ENCODE peak calls at places on chromosomes 12 and 14, in six cellular contexts. One of them, this sample, is unnamed.

GRCh38 chr12:14396071-14396470 is 30.6 kb downstream of the ATF7IP start:
- DNase-seq in stomach: no peak
- DNase-seq in SK-N-SH: no peak
- DNase-seq in GM12878: peak; percentile 45
- DNase-seq in HepG2: no peak
- DNase-seq in A549: no peak
- DNase-seq in this sample: no peak

GRCh38 chr12:121184984-121185894 is 24.7 kb upstream of the P2RX4 start:
- DNase-seq in stomach: no peak
- DNase-seq in SK-N-SH: no peak
- DNase-seq in GM12878: no peak
- DNase-seq in HepG2: no peak
- DNase-seq in A549: no peak
- DNase-seq in this sample: no peak

GRCh38 chr12:114920828-114921579 is 237.0 kb upstream of the TBX3 start:
- DNase-seq in stomach: no peak
- DNase-seq in SK-N-SH: no peak
- DNase-seq in GM12878: no peak
- DNase-seq in HepG2: no peak
- DNase-seq in A549: no peak
- DNase-seq in this sample: peak; percentile 26

GRCh38 chr12:66823857-66824570 is 145.1 kb upstream of the GRIP1 start:
- DNase-seq in stomach: no peak
- DNase-seq in SK-N-SH: no peak
- DNase-seq in GM12878: no peak
- DNase-seq in HepG2: no peak
- DNase-seq in A549: peak; percentile 12
- DNase-seq in this sample: no peak

GRCh38 chr12:112307219-112308062 is 74.8 kb downstream of the HECTD4 start:
- DNase-seq in stomach: no peak
- DNase-seq in SK-N-SH: no peak
- DNase-seq in GM12878: no peak
- DNase-seq in HepG2: no peak
- DNase-seq in A549: no peak
- DNase-seq in this sample: no peak

GRCh38 chr12:15543347-15543746 is 221.0 kb downstream of the PTPRO start:
- DNase-seq in stomach: no peak
- DNase-seq in SK-N-SH: no peak
- DNase-seq in GM12878: no peak
- DNase-seq in HepG2: no peak
- DNase-seq in A549: no peak
- DNase-seq in this sample: no peak

GRCh38 chr12:51181558-51181957 is 8.6 kb upstream of the TFCP2 start:
- DNase-seq in stomach: no peak
- DNase-seq in SK-N-SH: no peak
- DNase-seq in GM12878: no peak
- DNase-seq in HepG2: no peak
- DNase-seq in A549: no peak
- DNase-seq in this sample: no peak

GRCh38 chr14:57136669-57137068 is 132.0 kb downstream of the EXOC5 start:
- DNase-seq in stomach: no peak
- DNase-seq in SK-N-SH: no peak
- DNase-seq in GM12878: no peak
- DNase-seq in HepG2: no peak
- DNase-seq in A549: no peak
- DNase-seq in this sample: no peak

GRCh38 chr12:51533799-51534198 is 57.2 kb upstream of the SCN8A start:
- DNase-seq in stomach: no peak
- DNase-seq in SK-N-SH: no peak
- DNase-seq in GM12878: no peak
- DNase-seq in HepG2: no peak
- DNase-seq in A549: no peak
- DNase-seq in this sample: no peak

GRCh38 chr14:106776395-106776983 is 1250.1 kb downstream of the TMEM121 start:
- DNase-seq in stomach: no peak
- DNase-seq in SK-N-SH: no peak
- DNase-seq in GM12878: no peak
- DNase-seq in HepG2: no peak
- DNase-seq in A549: no peak
- DNase-seq in this sample: no peak

GRCh38 chr12:57159341-57159740 is 11.9 kb upstream of the LRP1-AS start:
- DNase-seq in stomach: no peak
- DNase-seq in SK-N-SH: no peak
- DNase-seq in GM12878: no peak
- DNase-seq in HepG2: no peak
- DNase-seq in A549: no peak
- DNase-seq in this sample: no peak

GRCh38 chr14:37590810-37591139 is 4.3 kb downstream of the FOXA1 start:
- DNase-seq in stomach: no peak
- DNase-seq in SK-N-SH: no peak
- DNase-seq in GM12878: no peak
- DNase-seq in HepG2: no peak
- DNase-seq in A549: no peak
- DNase-seq in this sample: no peak

GRCh38 chr14:37590096-37590809 is 4.8 kb downstream of the FOXA1 start:
- DNase-seq in stomach: no peak
- DNase-seq in SK-N-SH: no peak
- DNase-seq in GM12878: no peak
- DNase-seq in HepG2: no peak
- DNase-seq in A549: no peak
- DNase-seq in this sample: no peak

GRCh38 chr14:37587881-37588666 is 7.0 kb downstream of the FOXA1 start:
- DNase-seq in stomach: no peak
- DNase-seq in SK-N-SH: no peak
- DNase-seq in GM12878: no peak
- DNase-seq in HepG2: peak; percentile 68
- DNase-seq in A549: no peak
- DNase-seq in this sample: no peak

GRCh38 chr14:37588667-37588955 is 6.4 kb downstream of the FOXA1 start:
- DNase-seq in stomach: no peak
- DNase-seq in SK-N-SH: no peak
- DNase-seq in GM12878: no peak
- DNase-seq in HepG2: peak; percentile 58
- DNase-seq in A549: no peak
- DNase-seq in this sample: no peak

DNA sequence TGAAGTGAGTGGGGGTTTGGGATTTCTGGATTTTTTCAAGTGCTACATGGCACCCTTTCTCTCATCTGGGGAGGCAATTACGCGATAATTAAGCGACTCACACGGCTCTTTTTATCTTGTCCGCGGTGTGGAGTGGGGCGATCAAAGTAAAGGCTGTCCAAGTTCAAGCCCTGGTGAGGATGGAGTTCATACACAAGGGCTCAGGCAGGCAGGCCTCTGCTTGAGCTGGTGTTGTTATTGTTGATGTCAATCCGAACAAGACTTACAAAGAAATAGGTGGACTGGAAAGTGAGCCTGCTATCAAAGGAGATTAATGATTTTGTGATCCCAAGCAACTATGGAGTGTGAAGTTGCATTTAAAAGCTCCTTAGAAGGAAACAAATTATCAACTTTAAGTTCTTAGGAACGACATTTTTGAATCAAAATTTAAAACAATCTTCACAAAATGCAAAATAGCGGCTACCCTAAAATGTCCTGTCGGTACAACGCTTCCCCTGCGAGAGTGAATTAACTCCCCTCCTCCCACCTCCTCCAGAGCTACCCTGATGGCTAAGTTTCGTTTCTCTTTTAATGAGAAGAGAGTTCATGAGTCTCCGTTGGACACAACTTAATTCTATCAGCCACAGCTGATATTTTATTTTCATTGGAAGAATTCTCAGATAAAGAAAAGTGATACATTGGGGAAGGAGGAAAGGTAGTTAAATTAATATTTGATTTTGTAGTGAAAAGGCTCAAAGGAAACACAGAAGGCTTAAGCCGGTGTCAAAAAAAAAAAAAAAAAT is 5.9 kb downstream of the FOXA1 start:
- DNase-seq in stomach: no peak
- DNase-seq in SK-N-SH: no peak
- DNase-seq in GM12878: no peak
- DNase-seq in HepG2: peak; percentile 64
- DNase-seq in A549: no peak
- DNase-seq in this sample: no peak
- H3K27ac ChIP-seq in stomach: peak overlapping the region; percentile 86
- H3K27ac ChIP-seq in SK-N-SH: no peak overlapping the region
- H3K27ac ChIP-seq in GM12878: no peak overlapping the region
- H3K27ac ChIP-seq in HepG2: peak overlapping the region; percentile 89
- H3K27ac ChIP-seq in A549: peak overlapping the region; percentile 84
- H3K27ac ChIP-seq in this sample: no peak overlapping the region

GRCh38 chr12:54032627-54033100 is at the start of gene HOXC5:
- DNase-seq in stomach: peak; percentile 84
- DNase-seq in SK-N-SH: peak; percentile 93
- DNase-seq in GM12878: no peak
- DNase-seq in HepG2: peak; percentile 32
- DNase-seq in A549: peak; percentile 92
- DNase-seq in this sample: peak; percentile 78

GRCh38 chr12:54029529-54030441 is 1.5 kb downstream of the HOXC6 start:
- DNase-seq in stomach: no peak
- DNase-seq in SK-N-SH: no peak
- DNase-seq in GM12878: no peak
- DNase-seq in HepG2: no peak
- DNase-seq in A549: no peak
- DNase-seq in this sample: no peak

GRCh38 chr12:54032220-54032619 is 630 bp upstream of the HOXC5 start:
- DNase-seq in stomach: no peak
- DNase-seq in SK-N-SH: no peak
- DNase-seq in GM12878: no peak
- DNase-seq in HepG2: no peak
- DNase-seq in A549: no peak
- DNase-seq in this sample: no peak

GRCh38 chr12:54030442-54030801 is 2.2 kb downstream of the HOXC6 start:
- DNase-seq in stomach: no peak
- DNase-seq in SK-N-SH: no peak
- DNase-seq in GM12878: no peak
- DNase-seq in HepG2: no peak
- DNase-seq in A549: no peak
- DNase-seq in this sample: no peak

DNA sequence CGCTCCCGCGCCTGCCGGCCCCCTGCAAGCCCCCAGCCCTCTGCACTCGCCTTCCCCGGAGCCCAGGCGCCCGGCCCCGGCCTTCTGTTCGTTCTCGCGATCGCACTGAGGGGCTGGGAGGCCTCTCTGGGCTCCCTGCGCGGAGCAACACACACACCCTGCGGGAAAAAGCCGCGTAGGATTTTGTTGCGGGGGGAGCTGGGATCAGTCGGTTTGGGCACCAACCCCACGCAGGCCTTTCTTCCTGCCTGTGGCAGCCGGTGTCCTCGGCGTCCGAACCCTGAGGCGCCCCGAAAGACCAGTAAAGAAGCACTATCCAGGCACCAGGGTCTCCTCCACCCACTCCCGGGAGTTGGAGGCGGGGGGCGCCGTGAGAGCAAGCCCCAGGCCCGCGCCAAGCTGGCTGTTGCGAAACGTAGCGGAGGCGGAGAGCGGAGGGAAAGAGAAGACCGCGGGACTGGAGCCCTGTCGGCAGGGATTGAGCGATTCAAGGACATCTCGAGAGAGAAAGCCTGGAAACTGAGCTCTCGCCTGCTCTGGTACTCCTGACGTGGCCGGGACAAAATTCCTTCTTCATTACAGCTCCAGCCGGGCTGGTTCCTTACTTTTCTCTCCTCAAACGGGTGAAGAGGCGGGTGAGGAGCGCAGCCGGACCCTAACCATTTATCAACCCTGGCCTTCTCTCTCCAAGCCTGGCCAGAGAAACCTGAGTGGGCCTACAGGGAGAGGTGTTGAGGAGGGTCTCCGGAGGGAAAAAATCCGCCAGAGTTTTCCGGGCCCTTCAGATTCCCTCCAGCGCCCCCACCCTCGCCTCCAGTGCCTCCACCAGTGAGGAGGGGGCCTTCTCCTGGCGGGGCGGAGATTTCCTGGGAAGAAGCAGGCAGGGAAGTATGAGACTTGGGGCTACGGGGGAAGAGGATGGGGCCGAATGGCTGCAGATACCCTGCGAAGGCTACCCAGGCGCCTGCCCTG is 1.7 kb upstream of the HOXC5 start:
- DNase-seq in stomach: no peak
- DNase-seq in SK-N-SH: no peak
- DNase-seq in GM12878: no peak
- DNase-seq in HepG2: no peak
- DNase-seq in A549: no peak
- DNase-seq in this sample: no peak
- H3K4me3 ChIP-seq in stomach: peak overlapping the region; percentile 6
- H3K4me3 ChIP-seq in SK-N-SH: no peak overlapping the region
- H3K4me3 ChIP-seq in GM12878: no peak overlapping the region
- H3K4me3 ChIP-seq in HepG2: no peak overlapping the region
- H3K4me3 ChIP-seq in A549: no peak overlapping the region
- H3K4me3 ChIP-seq in this sample: peak overlapping the region; percentile 40

DNA sequence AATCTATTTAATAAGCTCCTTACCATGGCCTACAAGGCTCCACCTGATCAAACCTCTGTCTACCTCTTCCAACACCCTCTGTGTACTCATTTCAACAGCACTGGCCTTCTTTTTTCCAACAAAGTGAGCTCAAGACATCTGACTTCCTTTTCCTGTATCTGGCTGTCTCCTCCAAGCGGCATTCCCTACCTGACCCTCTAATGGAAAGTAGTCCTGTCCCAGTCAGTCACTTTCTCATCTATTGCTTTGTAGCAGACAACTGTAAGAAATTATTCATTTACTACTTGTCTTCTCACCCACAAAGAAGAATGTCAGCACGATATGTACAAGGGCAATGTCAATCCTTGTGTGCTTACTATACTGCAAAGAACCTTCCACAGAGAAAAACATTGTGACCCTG is 149.6 kb downstream of the MED13L start:
- DNase-seq in stomach: no peak
- DNase-seq in SK-N-SH: no peak
- DNase-seq in GM12878: no peak
- DNase-seq in HepG2: no peak
- DNase-seq in A549: no peak
- DNase-seq in this sample: no peak
- TF ChIP-seq EP300 in stomach: no peak
- TF ChIP-seq EP300 in SK-N-SH: no peak
- TF ChIP-seq EP300 in GM12878: no peak
- TF ChIP-seq EP300 in HepG2: no peak
- TF ChIP-seq EP300 in A549: no peak
- TF ChIP-seq EP300 in this sample: no peak

GRCh38 chr12:130849561-130850417 is 10.7 kb upstream of the STX2 start:
- DNase-seq in stomach: no peak
- DNase-seq in SK-N-SH: no peak
- DNase-seq in GM12878: no peak
- DNase-seq in HepG2: peak; percentile 89
- DNase-seq in A549: no peak
- DNase-seq in this sample: no peak
- H3K27ac ChIP-seq in stomach: no peak overlapping the region
- H3K27ac ChIP-seq in SK-N-SH: no peak overlapping the region
- H3K27ac ChIP-seq in GM12878: no peak overlapping the region
- H3K27ac ChIP-seq in HepG2: peak overlapping the region; percentile 61
- H3K27ac ChIP-seq in A549: no peak overlapping the region
- H3K27ac ChIP-seq in this sample: no peak overlapping the region

DNA sequence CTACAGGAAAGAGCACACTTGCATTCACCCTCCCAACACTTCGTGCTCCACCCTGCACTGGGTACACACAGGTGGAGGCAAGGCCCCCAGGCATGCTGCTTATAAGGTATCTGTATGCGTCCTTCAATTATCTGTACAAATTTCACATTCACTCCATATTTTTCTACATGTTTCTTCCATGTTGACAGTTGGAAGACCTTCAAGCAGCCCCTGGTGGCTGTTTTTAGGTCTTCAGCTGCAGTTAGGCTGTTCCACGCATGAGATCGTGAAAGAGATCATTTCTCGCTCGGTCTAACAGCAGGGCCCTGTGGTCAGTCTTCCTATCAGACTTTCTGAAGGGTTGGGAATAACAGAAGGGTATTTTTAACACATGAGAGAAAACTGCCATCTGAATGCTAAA is 47.1 kb downstream of the PLXNC1 start:
- DNase-seq in stomach: no peak
- DNase-seq in SK-N-SH: no peak
- DNase-seq in GM12878: no peak
- DNase-seq in HepG2: no peak
- DNase-seq in A549: no peak
- DNase-seq in this sample: no peak
- H3K4me3 ChIP-seq in stomach: no peak overlapping the region
- H3K4me3 ChIP-seq in SK-N-SH: no peak overlapping the region
- H3K4me3 ChIP-seq in GM12878: no peak overlapping the region
- H3K4me3 ChIP-seq in HepG2: no peak overlapping the region
- H3K4me3 ChIP-seq in A549: no peak overlapping the region
- H3K4me3 ChIP-seq in this sample: no peak overlapping the region